ENCODE peak calls at places on chromosomes 2 and 18, in four cellular contexts. Z is K562, P is GM12878, Q is HepG2. V is an unnamed sample.
A peak's percentile ranks its signal among the peaks of the same experiment; 100 is the strongest.

GRCh38 chr18:46141199-46141598 is 37.0 kb downstream of the HAUS1 start:
- DNase-seq in Z (no peak), P (no peak), Q (no peak), V (no peak)

GRCh38 chr2:105184420-105184819 is 57.1 kb upstream of the GPR45 start:
- DNase-seq in Z (no peak), P (no peak), Q (peak; percentile 29), V (no peak)

GRCh38 chr2:43937269-43937820 is 58.4 kb downstream of the LRPPRC start:
- DNase-seq in Z (no peak), P (no peak), Q (no peak), V (no peak)

GRCh38 chr2:29895296-29895695 is 26.1 kb downstream of the ALK start:
- DNase-seq in Z (no peak), P (no peak), Q (no peak), V (peak; percentile 11)

GRCh38 chr2:71596011-71596410 is 142.7 kb downstream of the DYSF start:
- DNase-seq in Z (no peak), P (no peak), Q (no peak), V (no peak)

GRCh38 chr2:111122631-111123421 is 2.1 kb downstream of the BCL2L11 start:
- DNase-seq in Z (no peak), P (no peak), Q (peak; percentile 75), V (peak; percentile 88)

GRCh38 chr2:10273215-10274175 is 29.2 kb upstream of the HPCAL1 start:
- DNase-seq in Z (no peak), P (no peak), Q (no peak), V (no peak)

GRCh38 chr18:45456076-45457066 is 158.9 kb upstream of the SLC14A2 start:
- DNase-seq in Z (no peak), P (no peak), Q (no peak), V (no peak)

GRCh38 chr2:119700866-119701265 is 21.9 kb downstream of the TMEM177 start:
- DNase-seq in Z (no peak), P (no peak), Q (no peak), V (peak; percentile 67)
- TF ChIP-seq JUNB in Z (no peak), P (no peak), Q (no peak), V (no peak)

GRCh38 chr2:1914541-1915165 is 170.3 kb upstream of the PXDN start:
- DNase-seq in Z (no peak), P (no peak), Q (no peak), V (no peak)

GRCh38 chr2:1910562-1911256 is 166.4 kb upstream of the PXDN start:
- DNase-seq in Z (no peak), P (no peak), Q (no peak), V (peak; percentile 48)

GRCh38 chr2:1912771-1913170 is 168.5 kb upstream of the PXDN start:
- DNase-seq in Z (no peak), P (no peak), Q (no peak), V (no peak)

GRCh38 chr2:1910021-1910420 is 165.7 kb upstream of the PXDN start:
- DNase-seq in Z (no peak), P (no peak), Q (no peak), V (no peak)

GRCh38 chr2:1911811-1912210 is 167.5 kb upstream of the PXDN start:
- DNase-seq in Z (no peak), P (no peak), Q (no peak), V (no peak)
- H3K27me3 ChIP-seq in Z (peaks cover 50% of the 10 kb centered on the region), P (no peaks in the 10 kb centered on the region), Q (peaks cover 2% of the 10 kb centered on the region), V (no peaks in the 10 kb centered on the region)

DNA sequence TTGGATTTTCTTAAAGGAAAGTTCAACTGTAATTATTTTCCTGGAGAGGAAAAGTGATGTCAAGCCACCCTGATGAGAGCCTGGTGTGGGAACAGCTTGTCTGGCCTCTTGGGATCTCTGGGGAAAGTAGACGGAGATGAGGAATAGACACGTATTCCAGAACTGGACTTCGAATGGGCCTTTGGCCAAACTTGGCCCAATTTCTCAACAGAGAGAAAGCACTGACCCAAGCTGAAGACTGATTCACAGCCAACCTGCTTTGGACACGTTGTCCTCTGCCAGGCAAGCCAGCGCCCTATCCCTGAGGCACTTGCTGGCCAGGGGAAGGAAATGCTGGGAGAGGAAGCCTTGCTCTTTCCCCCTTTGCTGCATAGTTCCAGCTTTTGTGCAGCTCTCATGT is 70.8 kb upstream of the CTAGE1 start:
- DNase-seq in Z (peak; percentile 4), P (no peak), Q (no peak), V (no peak)
- TF ChIP-seq JUNB in Z (no peak), P (no peak), Q (no peak), V (no peak)

DNA sequence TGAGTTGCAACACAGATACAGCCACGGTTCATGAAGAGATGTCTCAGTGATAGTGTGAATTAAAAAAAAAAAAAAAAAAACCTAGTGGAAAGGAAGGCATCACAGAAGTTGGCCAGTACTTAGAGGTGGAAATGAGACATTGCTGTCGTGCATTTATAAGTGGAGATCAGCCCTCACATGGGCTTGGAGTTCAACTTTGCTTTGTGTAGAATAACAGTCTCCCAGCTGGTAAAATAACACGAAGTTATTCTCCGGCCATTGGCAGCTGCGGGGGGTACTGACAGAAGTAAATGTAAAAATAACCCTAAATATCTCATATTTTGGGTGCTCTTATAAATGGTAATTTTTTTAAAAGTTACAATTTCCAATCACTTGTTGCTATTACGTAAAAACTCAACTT is 98.8 kb upstream of the TMEM18 start:
- DNase-seq in Z (no peak), P (no peak), Q (no peak), V (no peak)
- H3K27me3 ChIP-seq in Z (peaks cover 63% of the 10 kb centered on the region), P (no peaks in the 10 kb centered on the region), Q (peaks cover 7% of the 10 kb centered on the region), V (no peaks in the 10 kb centered on the region)

DNA sequence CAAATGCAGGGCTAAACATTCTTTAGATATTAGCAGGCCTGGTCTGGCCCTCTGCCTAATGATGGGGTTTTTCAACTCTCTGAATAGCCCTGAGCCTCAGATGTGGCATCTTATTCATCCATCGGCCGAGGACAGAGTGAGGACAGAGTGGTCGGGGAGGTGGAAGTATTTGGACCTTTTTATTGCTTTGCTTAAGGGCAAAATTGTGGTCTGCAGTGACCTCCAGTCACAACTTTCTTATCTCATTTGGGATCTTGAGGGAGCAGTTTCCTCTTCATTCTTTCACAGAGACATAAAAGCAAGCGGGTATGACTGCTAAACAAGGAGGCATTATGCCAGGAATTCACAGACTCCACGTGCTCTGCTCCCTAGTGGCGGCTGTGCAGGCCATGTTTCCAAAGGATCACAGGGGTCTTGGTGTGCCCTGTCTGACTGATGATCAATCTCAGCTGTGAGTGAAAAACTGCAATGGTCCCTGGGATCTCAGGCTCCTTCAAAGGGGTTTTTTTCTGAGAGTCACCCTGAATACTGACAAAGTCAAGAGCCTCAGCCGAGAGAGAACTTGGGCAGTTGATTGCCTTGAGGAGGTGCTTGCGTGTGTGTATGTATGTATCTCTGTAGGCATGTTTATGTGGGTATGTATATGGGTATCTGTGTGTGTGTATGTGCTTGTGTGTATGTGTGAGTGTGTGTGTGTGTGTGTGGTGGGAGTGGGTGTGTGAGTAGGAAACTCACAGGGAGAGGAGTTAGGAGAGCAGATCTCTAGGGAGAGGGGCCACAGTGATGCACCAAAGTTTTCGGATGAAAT is 47.6 kb downstream of the RAPGEF4 start:
- DNase-seq in Z (no peak), P (no peak), Q (peak; percentile 45), V (peak; percentile 30)
- TF ChIP-seq JUNB in Z (no peak), P (no peak), Q (no peak), V (no peak)

DNA sequence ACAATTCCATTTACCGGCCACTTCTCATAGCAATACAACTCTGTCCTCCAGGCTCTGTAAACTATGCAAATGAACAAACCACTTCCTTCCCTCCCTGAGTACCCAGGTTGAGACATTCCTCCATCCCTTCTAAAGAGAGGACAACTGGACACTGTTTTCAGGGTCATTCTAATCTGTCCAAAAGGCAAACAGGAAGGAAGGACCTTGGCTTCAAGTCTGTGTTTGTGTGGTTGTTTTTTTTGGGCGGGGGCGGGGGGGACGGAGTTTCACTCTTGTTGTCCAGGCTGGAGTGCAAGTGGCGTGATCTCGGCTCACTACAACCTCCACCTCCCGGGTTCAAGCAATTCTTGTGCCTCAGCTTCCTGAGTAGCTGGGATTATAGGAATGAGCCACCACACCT is 3.3 kb downstream of the TFCP2L1 start:
- DNase-seq in Z (no peak), P (no peak), Q (no peak), V (no peak)
- H3K27me3 ChIP-seq in Z (peaks cover 45% of the 10 kb centered on the region), P (peaks cover 5% of the 10 kb centered on the region), Q (peaks cover 17% of the 10 kb centered on the region), V (peaks cover 35% of the 10 kb centered on the region)

GRCh38 chr18:68608861-68609465 is 105.9 kb downstream of the TMX3 start:
- DNase-seq in Z (no peak), P (no peak), Q (no peak), V (no peak)
- TF ChIP-seq JUNB in Z (no peak), P (no peak), Q (no peak), V (no peak)